ENCODE peak calls at places on chromosome X, in four cellular contexts. One of them, this sample, is unnamed.

GRCh38 chrX:68691102-68691501 is 43.6 kb downstream of the STARD8 start:
- DNase-seq in fibroblast of mammary gland: no peak
- DNase-seq in neural progenitor cell: no peak
- DNase-seq in mammary epithelial cell: no peak
- DNase-seq in this sample: no peak

GRCh38 chrX:19121898-19122640 is at the start of gene ADGRG2:
- DNase-seq in fibroblast of mammary gland: peak
- DNase-seq in neural progenitor cell: peak
- DNase-seq in mammary epithelial cell: peak
- DNase-seq in this sample: peak

GRCh38 chrX:117538441-117539418 is 577.9 kb downstream of the KLHL13 start:
- DNase-seq in fibroblast of mammary gland: no peak
- DNase-seq in neural progenitor cell: peak
- DNase-seq in mammary epithelial cell: no peak
- DNase-seq in this sample: no peak

GRCh38 chrX:16671005-16671404 is 21.0 kb downstream of the S100G start:
- DNase-seq in fibroblast of mammary gland: peak
- DNase-seq in neural progenitor cell: peak
- DNase-seq in mammary epithelial cell: peak
- DNase-seq in this sample: peak

GRCh38 chrX:152913915-152914314 is 16.0 kb downstream of the ZNF185 start:
- DNase-seq in fibroblast of mammary gland: no peak
- DNase-seq in neural progenitor cell: no peak
- DNase-seq in mammary epithelial cell: no peak
- DNase-seq in this sample: no peak

GRCh38 chrX:24733111-24733510 is 39.4 kb downstream of the POLA1 start:
- DNase-seq in fibroblast of mammary gland: no peak
- DNase-seq in neural progenitor cell: no peak
- DNase-seq in mammary epithelial cell: no peak
- DNase-seq in this sample: no peak

GRCh38 chrX:41732260-41732659 is 8.3 kb downstream of the GPR82 start:
- DNase-seq in fibroblast of mammary gland: no peak
- DNase-seq in neural progenitor cell: peak
- DNase-seq in mammary epithelial cell: no peak
- DNase-seq in this sample: no peak

GRCh38 chrX:45329217-45329616 is 128.5 kb upstream of the DIPK2B start:
- DNase-seq in fibroblast of mammary gland: no peak
- DNase-seq in neural progenitor cell: no peak
- DNase-seq in mammary epithelial cell: no peak
- DNase-seq in this sample: no peak

GRCh38 chrX:43940811-43941210 is 32.4 kb downstream of the NDP start:
- DNase-seq in fibroblast of mammary gland: peak
- DNase-seq in neural progenitor cell: no peak
- DNase-seq in mammary epithelial cell: peak
- DNase-seq in this sample: peak

GRCh38 chrX:112636288-112636687 is 43.5 kb downstream of the LHFPL1 start:
- DNase-seq in fibroblast of mammary gland: peak
- DNase-seq in neural progenitor cell: no peak
- DNase-seq in mammary epithelial cell: no peak
- DNase-seq in this sample: peak

GRCh38 chrX:350534-351321 is 32.1 kb upstream of the GTPBP6 start:
- DNase-seq in fibroblast of mammary gland: no peak
- DNase-seq in neural progenitor cell: no peak
- DNase-seq in mammary epithelial cell: no peak
- DNase-seq in this sample: no peak

GRCh38 chrX:103792916-103793540 is 16.4 kb downstream of the PLP1 start:
- DNase-seq in fibroblast of mammary gland: peak
- DNase-seq in neural progenitor cell: no peak
- DNase-seq in mammary epithelial cell: peak
- DNase-seq in this sample: peak

GRCh38 chrX:103791233-103791632 is 14.6 kb downstream of the PLP1 start:
- DNase-seq in fibroblast of mammary gland: no peak
- DNase-seq in neural progenitor cell: peak
- DNase-seq in mammary epithelial cell: no peak
- DNase-seq in this sample: peak

GRCh38 chrX:103791826-103792458 is 15.3 kb downstream of the PLP1 start:
- DNase-seq in fibroblast of mammary gland: no peak
- DNase-seq in neural progenitor cell: no peak
- DNase-seq in mammary epithelial cell: no peak
- DNase-seq in this sample: peak

GRCh38 chrX:103793541-103793932 is 16.9 kb downstream of the PLP1 start:
- DNase-seq in fibroblast of mammary gland: no peak
- DNase-seq in neural progenitor cell: no peak
- DNase-seq in mammary epithelial cell: peak
- DNase-seq in this sample: no peak

DNA sequence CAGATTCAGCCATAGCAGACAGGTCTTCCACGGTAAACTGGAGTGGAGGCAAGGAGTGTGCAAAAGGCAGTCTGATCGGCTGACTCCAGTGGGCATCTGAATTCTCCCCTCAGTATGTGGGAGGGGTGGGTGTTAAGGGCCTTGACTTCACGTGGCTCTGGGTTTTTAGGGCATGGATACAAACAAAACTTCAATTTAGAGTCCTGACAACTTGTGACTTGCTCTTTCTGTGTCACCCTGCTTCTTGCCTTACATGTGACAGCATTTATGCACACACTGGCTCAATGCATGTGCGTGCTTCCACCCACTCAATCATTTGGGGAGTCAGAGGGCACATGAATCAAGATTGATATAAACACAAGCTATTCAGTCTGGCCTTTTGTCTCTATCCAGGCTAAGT is 17.5 kb downstream of the PLP1 start:
- DNase-seq in fibroblast of mammary gland: peak
- DNase-seq in neural progenitor cell: no peak
- DNase-seq in mammary epithelial cell: peak
- DNase-seq in this sample: no peak
- TF ChIP-seq CTCF in fibroblast of mammary gland: no peak
- TF ChIP-seq CTCF in neural progenitor cell: no peak
- TF ChIP-seq CTCF in mammary epithelial cell: no peak
- TF ChIP-seq CTCF in this sample: no peak

GRCh38 chrX:48787809-48788471 is 1.6 kb downstream of the GATA1 start:
- DNase-seq in fibroblast of mammary gland: no peak
- DNase-seq in neural progenitor cell: no peak
- DNase-seq in mammary epithelial cell: no peak
- DNase-seq in this sample: no peak
- H3K4me3 ChIP-seq in fibroblast of mammary gland: no peak
- H3K4me3 ChIP-seq in neural progenitor cell: no peak
- H3K4me3 ChIP-seq in mammary epithelial cell: no peak
- H3K4me3 ChIP-seq in this sample: no peak

GRCh38 chrX:22389544-22390243 is 117.0 kb downstream of the CBLL2 start:
- DNase-seq in fibroblast of mammary gland: peak
- DNase-seq in neural progenitor cell: no peak
- DNase-seq in mammary epithelial cell: peak
- DNase-seq in this sample: peak

GRCh38 chrX:22378296-22378695 is 105.6 kb downstream of the CBLL2 start:
- DNase-seq in fibroblast of mammary gland: peak
- DNase-seq in neural progenitor cell: no peak
- DNase-seq in mammary epithelial cell: peak
- DNase-seq in this sample: no peak

GRCh38 chrX:22383988-22384387 is 111.3 kb downstream of the CBLL2 start:
- DNase-seq in fibroblast of mammary gland: no peak
- DNase-seq in neural progenitor cell: no peak
- DNase-seq in mammary epithelial cell: no peak
- DNase-seq in this sample: no peak
- TF ChIP-seq CTCF in fibroblast of mammary gland: no peak
- TF ChIP-seq CTCF in neural progenitor cell: no peak
- TF ChIP-seq CTCF in mammary epithelial cell: peak
- TF ChIP-seq CTCF in this sample: peak

DNA sequence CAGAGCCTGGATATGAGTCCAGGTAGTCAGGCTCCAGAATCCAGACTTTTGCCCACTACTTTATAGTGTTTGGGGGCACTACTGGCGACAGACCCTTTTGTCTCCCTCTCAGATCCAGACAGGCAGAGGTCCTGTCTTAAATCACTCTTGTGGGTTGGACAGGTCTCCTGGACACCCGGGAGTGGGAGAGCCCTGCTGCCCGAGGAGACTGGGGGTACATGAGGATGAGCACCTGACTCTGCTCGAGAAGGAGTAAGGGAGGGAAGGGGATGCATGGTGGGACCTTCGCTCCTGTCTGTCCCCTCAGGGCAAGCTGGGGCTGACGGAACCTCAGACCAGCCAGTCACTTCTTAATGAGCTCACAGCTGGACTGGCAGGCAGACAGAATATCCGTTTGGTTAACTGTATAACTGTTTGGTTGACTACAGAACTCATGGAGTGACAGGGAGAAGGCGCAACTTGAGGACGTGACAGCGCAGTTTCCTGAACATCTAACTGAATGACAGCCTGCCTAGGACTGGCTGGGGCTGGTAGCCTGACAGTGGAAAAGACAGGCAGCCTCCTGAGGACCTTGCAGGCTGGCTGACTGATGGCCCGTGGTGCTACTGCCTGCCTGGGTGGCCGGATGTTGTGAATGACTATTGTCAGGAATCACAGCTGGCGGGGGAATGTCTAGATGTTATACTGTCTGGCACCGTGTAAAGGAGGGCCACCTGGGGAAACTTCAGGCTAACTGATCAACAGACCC is 1.6 kb upstream of the SUV39H1 start:
- DNase-seq in fibroblast of mammary gland: no peak
- DNase-seq in neural progenitor cell: peak
- DNase-seq in mammary epithelial cell: no peak
- DNase-seq in this sample: no peak
- H3K4me3 ChIP-seq in fibroblast of mammary gland: no peak
- H3K4me3 ChIP-seq in neural progenitor cell: no peak
- H3K4me3 ChIP-seq in mammary epithelial cell: no peak
- H3K4me3 ChIP-seq in this sample: no peak

GRCh38 chrX:126670258-126670657 is 117.6 kb upstream of the DCAF12L1 start:
- DNase-seq in fibroblast of mammary gland: no peak
- DNase-seq in neural progenitor cell: no peak
- DNase-seq in mammary epithelial cell: no peak
- DNase-seq in this sample: no peak
- TF ChIP-seq CTCF in fibroblast of mammary gland: no peak
- TF ChIP-seq CTCF in neural progenitor cell: no peak
- TF ChIP-seq CTCF in mammary epithelial cell: no peak
- TF ChIP-seq CTCF in this sample: no peak

GRCh38 chrX:154529206-154529612 is 13.2 kb upstream of the FAM3A start:
- DNase-seq in fibroblast of mammary gland: peak
- DNase-seq in neural progenitor cell: no peak
- DNase-seq in mammary epithelial cell: no peak
- DNase-seq in this sample: peak

GRCh38 chrX:154525606-154526490 is 9.8 kb upstream of the FAM3A start:
- DNase-seq in fibroblast of mammary gland: no peak
- DNase-seq in neural progenitor cell: no peak
- DNase-seq in mammary epithelial cell: no peak
- DNase-seq in this sample: no peak

GRCh38 chrX:154530286-154530685 is 14.3 kb upstream of the FAM3A start:
- DNase-seq in fibroblast of mammary gland: no peak
- DNase-seq in neural progenitor cell: no peak
- DNase-seq in mammary epithelial cell: no peak
- DNase-seq in this sample: no peak

GRCh38 chrX:154531626-154532025 is 15.0 kb downstream of the G6PD start:
- DNase-seq in fibroblast of mammary gland: peak
- DNase-seq in neural progenitor cell: no peak
- DNase-seq in mammary epithelial cell: no peak
- DNase-seq in this sample: peak

DNA sequence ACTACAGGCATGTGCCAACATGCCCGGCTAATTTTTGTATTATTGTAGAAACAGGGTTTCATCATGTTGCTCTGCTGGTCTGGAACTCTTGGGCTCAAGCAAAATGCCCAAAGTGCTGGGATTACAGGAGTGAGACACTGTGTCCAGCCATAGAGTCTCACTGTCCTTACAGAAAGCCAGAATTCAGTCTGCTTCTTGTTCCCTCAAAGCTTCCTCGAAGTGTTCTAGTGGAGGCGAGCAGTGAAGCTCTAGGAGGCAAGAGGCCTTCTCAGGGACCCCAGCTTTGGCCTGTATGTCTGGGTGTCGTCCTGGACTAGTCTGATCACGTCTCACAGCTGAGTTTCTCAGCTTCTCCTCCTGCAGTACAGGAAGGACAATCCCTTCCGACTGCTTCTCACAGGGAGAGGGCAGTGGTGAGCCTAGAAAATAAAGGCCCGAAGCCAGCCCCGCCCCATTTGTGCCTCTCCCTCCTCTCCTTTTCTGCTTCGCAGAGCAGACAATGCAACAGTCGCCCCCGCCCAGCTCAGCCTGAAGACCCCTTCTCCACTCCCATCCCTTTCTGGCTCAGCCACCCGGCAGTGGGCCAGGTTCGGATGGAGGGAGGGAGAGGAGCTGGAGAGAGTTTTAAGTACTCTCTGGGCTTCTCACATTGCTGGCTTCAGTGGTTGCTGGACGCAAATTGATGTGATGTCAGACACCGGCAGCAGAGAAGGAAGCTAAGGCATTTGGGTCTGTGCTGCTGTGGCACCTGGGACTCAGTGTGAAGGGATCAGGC is 11.1 kb upstream of the FAM3A start:
- DNase-seq in fibroblast of mammary gland: peak
- DNase-seq in neural progenitor cell: peak
- DNase-seq in mammary epithelial cell: peak
- DNase-seq in this sample: peak
- H3K4me3 ChIP-seq in fibroblast of mammary gland: peak
- H3K4me3 ChIP-seq in neural progenitor cell: peak
- H3K4me3 ChIP-seq in mammary epithelial cell: no peak
- H3K4me3 ChIP-seq in this sample: peak

GRCh38 chrX:107207943-107208342 is 1.5 kb downstream of the DNAAF6 start:
- DNase-seq in fibroblast of mammary gland: no peak
- DNase-seq in neural progenitor cell: no peak
- DNase-seq in mammary epithelial cell: no peak
- DNase-seq in this sample: no peak

DNA sequence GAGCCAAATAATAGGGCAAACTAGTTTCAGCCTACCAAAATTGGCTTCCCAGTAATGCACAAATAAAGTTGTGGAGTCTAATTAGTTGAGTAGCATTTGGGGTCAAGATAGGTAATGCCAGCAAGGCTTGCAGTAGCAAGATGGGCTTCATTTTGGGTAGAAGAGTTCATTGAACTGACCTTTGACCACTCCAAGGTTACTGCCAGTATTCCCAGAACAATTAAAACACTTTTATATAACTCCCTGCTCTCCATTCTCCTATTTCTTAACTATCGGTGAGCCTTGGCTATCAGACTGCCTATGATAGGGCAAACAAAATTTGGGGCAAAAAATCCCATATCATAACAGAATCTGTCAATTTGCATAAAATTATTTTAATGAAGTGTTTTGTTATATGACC is 7.1 kb downstream of the DNAAF6 start:
- DNase-seq in fibroblast of mammary gland: no peak
- DNase-seq in neural progenitor cell: no peak
- DNase-seq in mammary epithelial cell: no peak
- DNase-seq in this sample: no peak
- TF ChIP-seq CTCF in fibroblast of mammary gland: no peak
- TF ChIP-seq CTCF in neural progenitor cell: no peak
- TF ChIP-seq CTCF in mammary epithelial cell: no peak
- TF ChIP-seq CTCF in this sample: no peak